ENCODE peak calls at places on chromosome 10, in five cellular contexts. I is neuronal stem cell, R is H1, U is mesenchymal stem cell, J is trophoblast cell. O is an unnamed sample.

GRCh38 chr10:98536551-98536950 is 89.8 kb upstream of the HPS1 start:
- DNase-seq in I (no peak), U (peak), J (peak), R (no peak), O (no peak)

GRCh38 chr10:43206391-43207235 is 60.3 kb downstream of the RASGEF1A start:
- DNase-seq in R (no peak), I (no peak), U (no peak), J (no peak), O (peak)

GRCh38 chr10:36802523-36803153 is 322.8 kb upstream of the ANKRD30A start:
- DNase-seq in U (peak), R (no peak), J (peak), I (no peak), O (no peak)

GRCh38 chr10:132883391-132883881 is 58.9 kb downstream of the CFAP46 start:
- DNase-seq in I (no peak), R (no peak), U (no peak), J (no peak), O (no peak)

GRCh38 chr10:113056468-113057021 is 106.5 kb downstream of the TCF7L2 start:
- DNase-seq in U (peak), I (no peak), R (no peak), J (no peak), O (no peak)

GRCh38 chr10:99766282-99766681 is 16.2 kb upstream of the ABCC2 start:
- DNase-seq in U (no peak), J (no peak), I (no peak), R (no peak), O (no peak)

GRCh38 chr10:13074562-13075451 is 25.2 kb upstream of the OPTN start:
- DNase-seq in R (peak), J (peak), I (peak), U (peak), O (peak)

GRCh38 chr10:31096161-31096560 is 64.5 kb upstream of the ZNF438 start:
- DNase-seq in U (no peak), J (no peak), I (no peak), R (no peak), O (no peak)

GRCh38 chr10:115653473-115653872 is 560.3 kb downstream of the ATRNL1 start:
- DNase-seq in I (no peak), R (no peak), U (peak), J (no peak), O (no peak)

GRCh38 chr10:119039161-119039560 is 9.6 kb downstream of the NANOS1 start:
- DNase-seq in J (no peak), U (no peak), I (no peak), R (no peak), O (no peak)

GRCh38 chr10:28179490-28180099 is 123.3 kb downstream of the MPP7 start:
- DNase-seq in R (no peak), I (peak), U (peak), J (peak), O (no peak)

GRCh38 chr10:113230018-113230610 is 280.1 kb downstream of the TCF7L2 start:
- DNase-seq in R (no peak), J (peak), U (no peak), I (no peak), O (no peak)

GRCh38 chr10:80498833-80499671 is 38.6 kb upstream of the SH2D4B start:
- DNase-seq in R (no peak), U (peak), I (no peak), J (peak), O (peak)

GRCh38 chr10:101272229-101272868 is 43.1 kb upstream of the LBX1 start:
- DNase-seq in I (peak), U (peak), R (peak), J (peak), O (peak)

GRCh38 chr10:80154978-80155695 is 22.6 kb downstream of the PLAC9 start:
- DNase-seq in R (no peak), J (peak), U (peak), I (no peak), O (no peak)

GRCh38 chr10:112915590-112916572 is 34.2 kb upstream of the TCF7L2 start:
- DNase-seq in J (peak), I (no peak), R (peak), U (peak), O (no peak)

GRCh38 chr10:29372920-29373319 is 84.0 kb downstream of the LYZL1 start:
- DNase-seq in U (no peak), R (no peak), J (no peak), I (no peak), O (no peak)

GRCh38 chr10:99983280-99983988 is 26.3 kb downstream of the DNMBP start:
- DNase-seq in R (no peak), J (peak), U (peak), I (no peak), O (no peak)

GRCh38 chr10:110840923-110841428 is 30.8 kb upstream of the PDCD4 start:
- DNase-seq in J (no peak), U (no peak), I (no peak), R (no peak), O (no peak)

GRCh38 chr10:99531026-99531695 is 1.6 kb upstream of the NKX2-3 start:
- DNase-seq in J (peak), R (no peak), I (no peak), U (peak), O (peak)

GRCh38 chr10:99852481-99853213 is 70.2 kb downstream of the ABCC2 start:
- DNase-seq in R (no peak), J (no peak), I (no peak), U (no peak), O (no peak)

GRCh38 chr10:86053675-86054074 is 312.9 kb downstream of the GRID1 start:
- DNase-seq in I (no peak), J (no peak), R (no peak), U (no peak), O (no peak)
- H2BK12ac ChIP-seq in I (no peak), J (no peak), R (peak), U (no peak), O (no peak)

DNA sequence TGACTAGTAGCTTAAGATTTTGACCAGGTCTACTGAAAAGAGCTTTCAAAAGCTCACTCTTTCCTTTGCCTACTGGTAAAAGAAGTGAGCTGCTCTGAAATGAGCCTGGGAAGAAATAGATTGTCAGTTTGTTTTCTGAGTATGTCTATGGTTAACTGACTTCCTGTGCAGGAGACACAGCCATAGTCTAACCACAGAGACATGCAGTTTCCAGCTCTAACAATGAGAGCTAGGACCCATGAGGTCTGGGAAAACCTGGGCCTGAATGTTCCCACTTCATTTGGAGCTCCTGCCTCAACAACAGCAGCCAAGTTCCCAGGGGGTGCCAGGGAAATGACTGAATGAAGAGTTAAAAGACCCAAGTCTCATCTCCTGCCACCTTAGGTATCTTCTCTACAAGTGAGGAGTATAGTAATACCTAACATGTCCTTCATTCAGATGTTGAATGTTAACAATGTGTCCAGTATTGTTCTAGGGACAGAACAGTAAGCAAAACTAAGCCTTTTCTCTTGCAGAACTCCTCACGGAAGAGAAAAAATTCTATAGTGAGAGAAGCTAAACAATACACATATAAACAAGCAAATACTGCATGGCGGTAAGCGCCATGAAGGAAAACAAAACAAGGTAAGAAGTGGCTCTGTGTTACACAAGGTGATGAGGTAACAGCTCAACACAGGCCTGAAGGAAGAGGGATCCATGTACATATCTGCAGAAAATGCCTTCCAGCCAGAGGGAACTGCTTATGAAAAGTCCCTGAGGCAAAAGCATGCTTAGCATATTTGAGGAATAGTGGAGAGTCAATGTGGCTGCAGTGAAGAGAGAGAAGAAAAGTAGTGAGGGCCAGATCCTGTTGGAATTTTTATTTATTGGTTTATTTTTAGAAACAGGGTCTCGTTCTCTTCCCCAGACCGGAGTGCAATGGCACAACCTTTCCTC is 26.4 kb upstream of the ANKRD1 start:
- DNase-seq in R (no peak), J (peak), I (no peak), U (peak), O (no peak)
- H4K91ac ChIP-seq in R (no peak), J (peak), I (no peak), U (no peak), O (no peak)

DNA sequence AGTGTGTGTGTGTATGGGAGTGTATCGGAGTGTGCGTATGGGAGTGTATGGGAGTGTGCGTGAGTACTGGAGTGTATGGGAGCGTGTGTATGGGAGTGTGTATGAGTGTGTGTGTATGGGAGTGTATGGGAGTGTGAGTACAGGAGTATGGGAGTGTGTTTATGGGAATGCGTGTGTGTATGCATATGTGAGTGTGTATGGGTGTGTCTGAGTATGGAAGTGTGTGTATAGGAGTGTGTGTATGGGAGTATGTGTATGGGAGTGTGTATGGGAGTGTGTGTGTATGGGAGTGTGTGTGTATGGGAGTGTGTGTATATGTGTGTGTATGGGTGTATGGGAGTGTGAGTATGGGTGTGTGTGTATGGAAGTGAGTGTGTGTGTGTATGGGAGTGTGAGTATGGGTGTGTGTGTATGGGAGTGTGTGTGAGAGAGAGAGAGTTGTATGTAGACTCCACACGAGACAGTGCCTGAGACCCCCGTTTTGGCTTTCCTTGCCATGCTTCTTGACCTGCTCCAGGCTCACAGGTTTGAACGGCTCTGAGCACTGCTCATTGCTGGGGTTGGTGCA is 49.8 kb downstream of the COL17A1 start:
- DNase-seq in R (no peak), I (no peak), U (no peak), J (no peak), O (no peak)
- H2AK5ac ChIP-seq in R (peak), I (no peak), U (no peak), J (no peak), O (no peak)

GRCh38 chr10:103714232-103714891 is 141.0 kb downstream of the SH3PXD2A start:
- DNase-seq in J (no peak), I (no peak), U (no peak), R (no peak), O (no peak)
- H2BK12ac ChIP-seq in J (peak), I (no peak), U (peak), R (no peak), O (no peak)

O was measured in H9.